ENCODE peak calls at places on chromosomes 7 and 10, in nine cellular contexts. One of them, this sample, is unnamed.
A peak's percentile ranks its signal among the peaks of the same experiment; 100 is the strongest.

GRCh38 chr10:132508497-132509443 is 28.8 kb upstream of the INPP5A start:
- DNase-seq in mesothelial cell of epicardium: no peak
- DNase-seq in ureter: peak; percentile 70
- DNase-seq in activated CD8-positive, alpha-beta T cell treated with anti-CD3 and anti-CD28 coated beads for 36 hours: no peak
- DNase-seq in fibroblast of pulmonary artery: no peak
- DNase-seq in kidney: peak; percentile 81
- DNase-seq in HEK293T: no peak
- DNase-seq in activated naive CD4-positive, alpha-beta T cell treated with anti-CD3 and anti-CD28 coated beads, Interleukin-2, amount 10 ng/mL, durations not matched to agents 7 days and 5 days: no peak
- DNase-seq in NCI-H69: no peak
- DNase-seq in this sample: no peak

GRCh38 chr7:90706067-90706716 is 110.1 kb downstream of the CDK14 start:
- DNase-seq in mesothelial cell of epicardium: no peak
- DNase-seq in ureter: no peak
- DNase-seq in activated CD8-positive, alpha-beta T cell treated with anti-CD3 and anti-CD28 coated beads for 36 hours: no peak
- DNase-seq in fibroblast of pulmonary artery: no peak
- DNase-seq in kidney: no peak
- DNase-seq in HEK293T: peak; percentile 27
- DNase-seq in activated naive CD4-positive, alpha-beta T cell treated with anti-CD3 and anti-CD28 coated beads, Interleukin-2, amount 10 ng/mL, durations not matched to agents 7 days and 5 days: no peak
- DNase-seq in NCI-H69: peak; percentile 87
- DNase-seq in this sample: no peak

GRCh38 chr7:21318190-21318915 is 109.5 kb upstream of the SP4 start:
- DNase-seq in mesothelial cell of epicardium: no peak
- DNase-seq in ureter: no peak
- DNase-seq in activated CD8-positive, alpha-beta T cell treated with anti-CD3 and anti-CD28 coated beads for 36 hours: no peak
- DNase-seq in fibroblast of pulmonary artery: peak; percentile 34
- DNase-seq in kidney: no peak
- DNase-seq in HEK293T: no peak
- DNase-seq in activated naive CD4-positive, alpha-beta T cell treated with anti-CD3 and anti-CD28 coated beads, Interleukin-2, amount 10 ng/mL, durations not matched to agents 7 days and 5 days: no peak
- DNase-seq in NCI-H69: peak; percentile 99
- DNase-seq in this sample: no peak

GRCh38 chr7:123622660-123623386 is 21.2 kb downstream of the ASB15 start:
- DNase-seq in mesothelial cell of epicardium: no peak
- DNase-seq in ureter: no peak
- DNase-seq in activated CD8-positive, alpha-beta T cell treated with anti-CD3 and anti-CD28 coated beads for 36 hours: no peak
- DNase-seq in fibroblast of pulmonary artery: no peak
- DNase-seq in kidney: no peak
- DNase-seq in HEK293T: no peak
- DNase-seq in activated naive CD4-positive, alpha-beta T cell treated with anti-CD3 and anti-CD28 coated beads, Interleukin-2, amount 10 ng/mL, durations not matched to agents 7 days and 5 days: no peak
- DNase-seq in NCI-H69: peak; percentile 99
- DNase-seq in this sample: no peak

GRCh38 chr7:80905334-80905733 is 13.5 kb downstream of the SEMA3C start:
- DNase-seq in mesothelial cell of epicardium: no peak
- DNase-seq in ureter: no peak
- DNase-seq in activated CD8-positive, alpha-beta T cell treated with anti-CD3 and anti-CD28 coated beads for 36 hours: no peak
- DNase-seq in fibroblast of pulmonary artery: no peak
- DNase-seq in kidney: no peak
- DNase-seq in HEK293T: no peak
- DNase-seq in activated naive CD4-positive, alpha-beta T cell treated with anti-CD3 and anti-CD28 coated beads, Interleukin-2, amount 10 ng/mL, durations not matched to agents 7 days and 5 days: no peak
- DNase-seq in NCI-H69: no peak
- DNase-seq in this sample: peak; percentile 51

GRCh38 chr7:48035967-48036478 is 680 bp downstream of the C7orf57 start:
- DNase-seq in mesothelial cell of epicardium: no peak
- DNase-seq in ureter: no peak
- DNase-seq in activated CD8-positive, alpha-beta T cell treated with anti-CD3 and anti-CD28 coated beads for 36 hours: peak; percentile 12
- DNase-seq in fibroblast of pulmonary artery: peak; percentile 29
- DNase-seq in kidney: peak; percentile 83
- DNase-seq in HEK293T: no peak
- DNase-seq in activated naive CD4-positive, alpha-beta T cell treated with anti-CD3 and anti-CD28 coated beads, Interleukin-2, amount 10 ng/mL, durations not matched to agents 7 days and 5 days: peak; percentile 26
- DNase-seq in NCI-H69: peak; percentile 66
- DNase-seq in this sample: no peak

GRCh38 chr10:55091691-55092328 is 290.8 kb upstream of the PCDH15 start:
- DNase-seq in mesothelial cell of epicardium: no peak
- DNase-seq in ureter: no peak
- DNase-seq in activated CD8-positive, alpha-beta T cell treated with anti-CD3 and anti-CD28 coated beads for 36 hours: no peak
- DNase-seq in fibroblast of pulmonary artery: peak; percentile 27
- DNase-seq in kidney: no peak
- DNase-seq in HEK293T: peak; percentile 2
- DNase-seq in activated naive CD4-positive, alpha-beta T cell treated with anti-CD3 and anti-CD28 coated beads, Interleukin-2, amount 10 ng/mL, durations not matched to agents 7 days and 5 days: no peak
- DNase-seq in NCI-H69: peak; percentile 32
- DNase-seq in this sample: no peak

GRCh38 chr10:99399664-99400063 is 30.8 kb downstream of the GOT1 start:
- DNase-seq in mesothelial cell of epicardium: no peak
- DNase-seq in ureter: no peak
- DNase-seq in activated CD8-positive, alpha-beta T cell treated with anti-CD3 and anti-CD28 coated beads for 36 hours: no peak
- DNase-seq in fibroblast of pulmonary artery: no peak
- DNase-seq in kidney: no peak
- DNase-seq in HEK293T: no peak
- DNase-seq in activated naive CD4-positive, alpha-beta T cell treated with anti-CD3 and anti-CD28 coated beads, Interleukin-2, amount 10 ng/mL, durations not matched to agents 7 days and 5 days: no peak
- DNase-seq in NCI-H69: no peak
- DNase-seq in this sample: no peak

GRCh38 chr10:94193466-94193924 is 169.2 kb downstream of the NOC3L start:
- DNase-seq in mesothelial cell of epicardium: no peak
- DNase-seq in ureter: no peak
- DNase-seq in activated CD8-positive, alpha-beta T cell treated with anti-CD3 and anti-CD28 coated beads for 36 hours: no peak
- DNase-seq in fibroblast of pulmonary artery: peak; percentile 52
- DNase-seq in kidney: no peak
- DNase-seq in HEK293T: peak; percentile 53
- DNase-seq in activated naive CD4-positive, alpha-beta T cell treated with anti-CD3 and anti-CD28 coated beads, Interleukin-2, amount 10 ng/mL, durations not matched to agents 7 days and 5 days: no peak
- DNase-seq in NCI-H69: no peak
- DNase-seq in this sample: no peak

GRCh38 chr7:69691734-69692133 is 93.5 kb downstream of the AUTS2 start:
- DNase-seq in mesothelial cell of epicardium: no peak
- DNase-seq in ureter: no peak
- DNase-seq in activated CD8-positive, alpha-beta T cell treated with anti-CD3 and anti-CD28 coated beads for 36 hours: no peak
- DNase-seq in fibroblast of pulmonary artery: no peak
- DNase-seq in kidney: no peak
- DNase-seq in HEK293T: no peak
- DNase-seq in activated naive CD4-positive, alpha-beta T cell treated with anti-CD3 and anti-CD28 coated beads, Interleukin-2, amount 10 ng/mL, durations not matched to agents 7 days and 5 days: no peak
- DNase-seq in NCI-H69: peak; percentile 96
- DNase-seq in this sample: no peak

GRCh38 chr7:66247387-66248078 is 42.4 kb downstream of the TPST1 start:
- DNase-seq in mesothelial cell of epicardium: no peak
- DNase-seq in ureter: no peak
- DNase-seq in activated CD8-positive, alpha-beta T cell treated with anti-CD3 and anti-CD28 coated beads for 36 hours: no peak
- DNase-seq in fibroblast of pulmonary artery: no peak
- DNase-seq in kidney: no peak
- DNase-seq in HEK293T: no peak
- DNase-seq in activated naive CD4-positive, alpha-beta T cell treated with anti-CD3 and anti-CD28 coated beads, Interleukin-2, amount 10 ng/mL, durations not matched to agents 7 days and 5 days: no peak
- DNase-seq in NCI-H69: peak; percentile 4
- DNase-seq in this sample: no peak

GRCh38 chr7:47548546-47548945 is 33.4 kb downstream of the TNS3 start:
- DNase-seq in mesothelial cell of epicardium: no peak
- DNase-seq in ureter: no peak
- DNase-seq in activated CD8-positive, alpha-beta T cell treated with anti-CD3 and anti-CD28 coated beads for 36 hours: no peak
- DNase-seq in fibroblast of pulmonary artery: no peak
- DNase-seq in kidney: peak; percentile 46
- DNase-seq in HEK293T: no peak
- DNase-seq in activated naive CD4-positive, alpha-beta T cell treated with anti-CD3 and anti-CD28 coated beads, Interleukin-2, amount 10 ng/mL, durations not matched to agents 7 days and 5 days: no peak
- DNase-seq in NCI-H69: no peak
- DNase-seq in this sample: no peak

GRCh38 chr7:35251606-35252310 is 2.1 kb downstream of the TBX20 start:
- DNase-seq in mesothelial cell of epicardium: no peak
- DNase-seq in ureter: no peak
- DNase-seq in activated CD8-positive, alpha-beta T cell treated with anti-CD3 and anti-CD28 coated beads for 36 hours: no peak
- DNase-seq in fibroblast of pulmonary artery: no peak
- DNase-seq in kidney: no peak
- DNase-seq in HEK293T: no peak
- DNase-seq in activated naive CD4-positive, alpha-beta T cell treated with anti-CD3 and anti-CD28 coated beads, Interleukin-2, amount 10 ng/mL, durations not matched to agents 7 days and 5 days: no peak
- DNase-seq in NCI-H69: no peak
- DNase-seq in this sample: no peak

GRCh38 chr10:129808092-129808983 is 155.7 kb downstream of the EBF3 start:
- DNase-seq in mesothelial cell of epicardium: no peak
- DNase-seq in ureter: no peak
- DNase-seq in activated CD8-positive, alpha-beta T cell treated with anti-CD3 and anti-CD28 coated beads for 36 hours: no peak
- DNase-seq in fibroblast of pulmonary artery: no peak
- DNase-seq in kidney: no peak
- DNase-seq in HEK293T: no peak
- DNase-seq in activated naive CD4-positive, alpha-beta T cell treated with anti-CD3 and anti-CD28 coated beads, Interleukin-2, amount 10 ng/mL, durations not matched to agents 7 days and 5 days: no peak
- DNase-seq in NCI-H69: peak; percentile 34
- DNase-seq in this sample: no peak

GRCh38 chr10:96794786-96795733 is 37.0 kb upstream of the LCOR start:
- DNase-seq in mesothelial cell of epicardium: no peak
- DNase-seq in ureter: no peak
- DNase-seq in activated CD8-positive, alpha-beta T cell treated with anti-CD3 and anti-CD28 coated beads for 36 hours: no peak
- DNase-seq in fibroblast of pulmonary artery: peak; percentile 3
- DNase-seq in kidney: no peak
- DNase-seq in HEK293T: no peak
- DNase-seq in activated naive CD4-positive, alpha-beta T cell treated with anti-CD3 and anti-CD28 coated beads, Interleukin-2, amount 10 ng/mL, durations not matched to agents 7 days and 5 days: no peak
- DNase-seq in NCI-H69: no peak
- DNase-seq in this sample: no peak

GRCh38 chr7:136685506-136685905 is 182.9 kb upstream of the CHRM2 start:
- DNase-seq in mesothelial cell of epicardium: no peak
- DNase-seq in ureter: no peak
- DNase-seq in activated CD8-positive, alpha-beta T cell treated with anti-CD3 and anti-CD28 coated beads for 36 hours: no peak
- DNase-seq in fibroblast of pulmonary artery: peak; percentile 3
- DNase-seq in kidney: no peak
- DNase-seq in HEK293T: no peak
- DNase-seq in activated naive CD4-positive, alpha-beta T cell treated with anti-CD3 and anti-CD28 coated beads, Interleukin-2, amount 10 ng/mL, durations not matched to agents 7 days and 5 days: no peak
- DNase-seq in NCI-H69: peak; percentile 57
- DNase-seq in this sample: no peak

GRCh38 chr7:114070246-114070645 is 151.4 kb upstream of the PPP1R3A start:
- DNase-seq in mesothelial cell of epicardium: no peak
- DNase-seq in ureter: no peak
- DNase-seq in activated CD8-positive, alpha-beta T cell treated with anti-CD3 and anti-CD28 coated beads for 36 hours: no peak
- DNase-seq in fibroblast of pulmonary artery: peak; percentile 69
- DNase-seq in kidney: no peak
- DNase-seq in HEK293T: no peak
- DNase-seq in activated naive CD4-positive, alpha-beta T cell treated with anti-CD3 and anti-CD28 coated beads, Interleukin-2, amount 10 ng/mL, durations not matched to agents 7 days and 5 days: no peak
- DNase-seq in NCI-H69: no peak
- DNase-seq in this sample: no peak

GRCh38 chr7:47153571-47153970 is 428.3 kb downstream of the TNS3 start:
- DNase-seq in mesothelial cell of epicardium: no peak
- DNase-seq in ureter: no peak
- DNase-seq in activated CD8-positive, alpha-beta T cell treated with anti-CD3 and anti-CD28 coated beads for 36 hours: no peak
- DNase-seq in fibroblast of pulmonary artery: no peak
- DNase-seq in kidney: peak; percentile 93
- DNase-seq in HEK293T: no peak
- DNase-seq in activated naive CD4-positive, alpha-beta T cell treated with anti-CD3 and anti-CD28 coated beads, Interleukin-2, amount 10 ng/mL, durations not matched to agents 7 days and 5 days: no peak
- DNase-seq in NCI-H69: peak; percentile 39
- DNase-seq in this sample: peak; percentile 16

GRCh38 chr7:152894295-152895170 is 135.0 kb downstream of the ACTR3B start:
- DNase-seq in mesothelial cell of epicardium: no peak
- DNase-seq in ureter: no peak
- DNase-seq in activated CD8-positive, alpha-beta T cell treated with anti-CD3 and anti-CD28 coated beads for 36 hours: peak; percentile 27
- DNase-seq in fibroblast of pulmonary artery: peak; percentile 1
- DNase-seq in kidney: no peak
- DNase-seq in HEK293T: peak; percentile 95
- DNase-seq in activated naive CD4-positive, alpha-beta T cell treated with anti-CD3 and anti-CD28 coated beads, Interleukin-2, amount 10 ng/mL, durations not matched to agents 7 days and 5 days: no peak
- DNase-seq in NCI-H69: peak; percentile 55
- DNase-seq in this sample: no peak

This sample was measured in retinal pigment epithelial cell.